ENCODE peak calls at places on chromosomes 13 and 19, in seven cellular contexts. One of them, this sample, is unnamed.

GRCh38 chr13:110635405-110636002 is 20.2 kb downstream of the NAXD start:
- DNase-seq in H1: no peak
- DNase-seq in GM12878: no peak
- DNase-seq in GM12892: no peak
- DNase-seq in HepG2: no peak
- DNase-seq in K562: no peak
- DNase-seq in SK-N-SH: no peak
- DNase-seq in this sample: no peak

GRCh38 chr19:39223703-39224279 is 19.7 kb upstream of the SYCN start:
- DNase-seq in H1: no peak
- DNase-seq in GM12878: no peak
- DNase-seq in SK-N-SH: no peak
- DNase-seq in HepG2: no peak
- DNase-seq in K562: peak
- DNase-seq in GM12892: no peak
- DNase-seq in this sample: no peak

GRCh38 chr19:29702958-29703320 is 12.1 kb downstream of the C19orf12 start:
- DNase-seq in H1: no peak
- DNase-seq in K562: no peak
- DNase-seq in HepG2: no peak
- DNase-seq in GM12892: no peak
- DNase-seq in SK-N-SH: no peak
- DNase-seq in GM12878: no peak
- DNase-seq in this sample: no peak

GRCh38 chr13:98239156-98240076 is 62.3 kb upstream of the RNF113B start:
- DNase-seq in K562: no peak
- DNase-seq in GM12878: no peak
- DNase-seq in HepG2: no peak
- DNase-seq in SK-N-SH: no peak
- DNase-seq in GM12892: no peak
- DNase-seq in H1: peak
- DNase-seq in this sample: no peak

GRCh38 chr13:37306778-37307544 is 201.5 kb upstream of the CSNK1A1L start:
- DNase-seq in GM12892: no peak
- DNase-seq in HepG2: no peak
- DNase-seq in H1: no peak
- DNase-seq in K562: no peak
- DNase-seq in SK-N-SH: no peak
- DNase-seq in GM12878: no peak
- DNase-seq in this sample: no peak

GRCh38 chr19:10420444-10421239 is at the start of gene PDE4A:
- DNase-seq in GM12878: no peak
- DNase-seq in GM12892: no peak
- DNase-seq in SK-N-SH: peak
- DNase-seq in H1: no peak
- DNase-seq in HepG2: no peak
- DNase-seq in K562: peak
- DNase-seq in this sample: peak

GRCh38 chr13:101624981-101625380 is 172.5 kb downstream of the ITGBL1 start:
- DNase-seq in GM12892: no peak
- DNase-seq in HepG2: no peak
- DNase-seq in K562: no peak
- DNase-seq in H1: no peak
- DNase-seq in SK-N-SH: no peak
- DNase-seq in GM12878: no peak
- DNase-seq in this sample: no peak

GRCh38 chr19:47156861-47157454 is 26.3 kb downstream of the SAE1 start:
- DNase-seq in SK-N-SH: no peak
- DNase-seq in K562: no peak
- DNase-seq in GM12878: peak
- DNase-seq in HepG2: no peak
- DNase-seq in H1: no peak
- DNase-seq in GM12892: no peak
- DNase-seq in this sample: no peak

GRCh38 chr13:112114391-112114790 is 47.4 kb downstream of the SOX1 start:
- DNase-seq in K562: no peak
- DNase-seq in H1: no peak
- DNase-seq in GM12892: no peak
- DNase-seq in HepG2: no peak
- DNase-seq in SK-N-SH: no peak
- DNase-seq in GM12878: no peak
- DNase-seq in this sample: no peak

GRCh38 chr13:113648218-113648615 is 9.8 kb downstream of the ATP4B start:
- DNase-seq in SK-N-SH: no peak
- DNase-seq in HepG2: no peak
- DNase-seq in K562: no peak
- DNase-seq in GM12892: no peak
- DNase-seq in GM12878: no peak
- DNase-seq in H1: no peak
- DNase-seq in this sample: no peak

GRCh38 chr13:42593719-42594012 is 19.7 kb downstream of the TNFSF11 start:
- DNase-seq in GM12892: no peak
- DNase-seq in SK-N-SH: no peak
- DNase-seq in HepG2: no peak
- DNase-seq in GM12878: no peak
- DNase-seq in K562: no peak
- DNase-seq in H1: no peak
- DNase-seq in this sample: no peak

GRCh38 chr19:42207767-42208259 is 9.7 kb downstream of the DEDD2 start:
- DNase-seq in SK-N-SH: no peak
- DNase-seq in H1: no peak
- DNase-seq in GM12878: no peak
- DNase-seq in K562: peak
- DNase-seq in HepG2: no peak
- DNase-seq in GM12892: no peak
- DNase-seq in this sample: no peak

GRCh38 chr13:23876265-23876664 is 12.9 kb downstream of the MIPEP start:
- DNase-seq in HepG2: no peak
- DNase-seq in GM12892: no peak
- DNase-seq in SK-N-SH: peak
- DNase-seq in GM12878: no peak
- DNase-seq in K562: no peak
- DNase-seq in H1: no peak
- DNase-seq in this sample: no peak

GRCh38 chr13:113493315-113493951 is 2.9 kb upstream of the DCUN1D2 start:
- DNase-seq in H1: no peak
- DNase-seq in K562: peak
- DNase-seq in SK-N-SH: no peak
- DNase-seq in HepG2: peak
- DNase-seq in GM12892: no peak
- DNase-seq in GM12878: peak
- DNase-seq in this sample: no peak

GRCh38 chr13:40786568-40786996 is 2.8 kb upstream of the SLC25A15 start:
- DNase-seq in H1: no peak
- DNase-seq in SK-N-SH: no peak
- DNase-seq in GM12878: no peak
- DNase-seq in GM12892: no peak
- DNase-seq in HepG2: peak
- DNase-seq in K562: no peak
- DNase-seq in this sample: no peak

GRCh38 chr13:63910406-63910957 is 2494.8 kb upstream of the PCDH20 start:
- DNase-seq in GM12878: no peak
- DNase-seq in HepG2: peak
- DNase-seq in SK-N-SH: no peak
- DNase-seq in H1: no peak
- DNase-seq in K562: no peak
- DNase-seq in GM12892: no peak
- DNase-seq in this sample: no peak

GRCh38 chr13:92461402-92461801 is 765.2 kb upstream of the GPC6 start:
- DNase-seq in H1: no peak
- DNase-seq in GM12892: no peak
- DNase-seq in SK-N-SH: no peak
- DNase-seq in GM12878: no peak
- DNase-seq in K562: no peak
- DNase-seq in HepG2: no peak
- DNase-seq in this sample: no peak

DNA sequence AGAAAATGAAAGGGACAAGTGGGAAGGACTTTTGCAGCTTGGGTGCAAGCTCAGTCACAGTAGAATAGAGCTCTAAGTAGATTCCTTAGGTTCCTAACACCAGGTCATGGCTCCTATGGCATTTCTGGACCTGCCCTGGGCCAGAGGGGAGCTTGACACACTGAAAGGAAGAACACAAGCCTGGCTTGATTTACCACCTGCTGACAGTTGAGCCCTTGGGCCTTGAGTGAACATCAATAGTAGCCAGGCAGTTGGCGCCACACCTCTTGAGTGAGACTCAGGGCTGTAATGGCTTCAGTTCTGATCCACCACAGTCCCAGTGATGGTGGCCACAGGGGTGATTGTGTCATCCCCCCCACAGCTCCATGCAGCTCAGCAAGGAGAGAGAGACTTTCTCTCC is 221.9 kb upstream of the PCDH17 start:
- DNase-seq in K562: no peak
- DNase-seq in GM12878: no peak
- DNase-seq in GM12892: no peak
- DNase-seq in SK-N-SH: no peak
- DNase-seq in HepG2: no peak
- DNase-seq in H1: no peak
- DNase-seq in this sample: no peak
- TF ChIP-seq TAF1 in K562: no peak
- TF ChIP-seq TAF1 in GM12878: no peak
- TF ChIP-seq TAF1 in GM12892: no peak
- TF ChIP-seq TAF1 in SK-N-SH: no peak
- TF ChIP-seq TAF1 in HepG2: no peak
- TF ChIP-seq TAF1 in H1: no peak
- TF ChIP-seq TAF1 in this sample: no peak

GRCh38 chr19:55600336-55601028 is 394 bp downstream of the ZNF524 start:
- DNase-seq in GM12892: peak
- DNase-seq in H1: no peak
- DNase-seq in GM12878: no peak
- DNase-seq in HepG2: no peak
- DNase-seq in K562: peak
- DNase-seq in SK-N-SH: peak
- DNase-seq in this sample: peak
- TF ChIP-seq POLR2AphosphoS5 in GM12892: peak
- TF ChIP-seq POLR2AphosphoS5 in H1: no peak
- TF ChIP-seq POLR2AphosphoS5 in GM12878: no peak
- TF ChIP-seq POLR2AphosphoS5 in HepG2: peak
- TF ChIP-seq POLR2AphosphoS5 in K562: no peak
- TF ChIP-seq POLR2AphosphoS5 in SK-N-SH: peak
- TF ChIP-seq POLR2AphosphoS5 in this sample: no peak

DNA sequence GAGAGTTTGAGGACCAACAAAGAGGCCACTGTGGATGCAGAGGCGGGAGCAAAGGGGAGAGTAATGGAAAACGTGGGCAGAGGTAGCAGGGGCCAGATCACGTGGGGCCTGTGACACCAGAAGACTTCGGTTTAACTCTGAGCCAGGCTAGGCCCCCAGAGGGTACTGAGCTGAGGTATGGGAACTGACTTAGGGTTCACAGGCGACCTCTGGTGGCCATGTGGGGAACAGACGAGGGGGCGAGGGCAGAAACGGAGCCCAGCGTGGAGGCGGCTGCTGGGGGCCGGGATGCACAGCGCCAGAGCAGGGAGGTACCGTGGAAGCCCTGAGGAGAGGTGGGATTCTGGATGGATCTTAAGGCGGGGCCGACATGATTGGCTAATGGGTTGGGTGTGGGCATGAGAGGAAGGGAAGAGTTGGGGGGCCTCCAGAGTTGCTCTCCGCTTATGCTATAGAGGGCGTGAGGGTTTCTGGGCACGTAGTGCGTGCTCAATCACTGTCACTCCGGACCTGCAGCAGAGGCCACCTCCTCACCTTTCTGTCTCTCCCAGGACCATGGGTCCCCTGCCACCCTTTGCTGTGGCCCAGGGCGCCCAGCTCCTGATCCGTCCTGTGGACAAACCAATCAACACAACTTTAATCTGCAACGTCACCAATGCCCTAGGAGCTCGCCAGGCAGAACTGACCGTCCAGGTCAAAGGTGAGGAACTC is 13.7 kb downstream of the PVR start:
- DNase-seq in GM12878: no peak
- DNase-seq in SK-N-SH: peak
- DNase-seq in K562: peak
- DNase-seq in H1: no peak
- DNase-seq in GM12892: peak
- DNase-seq in HepG2: peak
- DNase-seq in this sample: peak
- TF ChIP-seq TAF1 in GM12878: no peak
- TF ChIP-seq TAF1 in SK-N-SH: no peak
- TF ChIP-seq TAF1 in K562: no peak
- TF ChIP-seq TAF1 in H1: no peak
- TF ChIP-seq TAF1 in GM12892: no peak
- TF ChIP-seq TAF1 in HepG2: no peak
- TF ChIP-seq TAF1 in this sample: no peak

GRCh38 chr19:45153339-45154063 is 7.3 kb downstream of the NKPD1 start:
- DNase-seq in GM12892: peak
- DNase-seq in H1: no peak
- DNase-seq in HepG2: no peak
- DNase-seq in SK-N-SH: peak
- DNase-seq in K562: peak
- DNase-seq in GM12878: no peak
- DNase-seq in this sample: no peak

GRCh38 chr19:45152504-45153338 is 8.1 kb downstream of the NKPD1 start:
- DNase-seq in SK-N-SH: peak
- DNase-seq in GM12892: peak
- DNase-seq in H1: no peak
- DNase-seq in K562: no peak
- DNase-seq in HepG2: no peak
- DNase-seq in GM12878: no peak
- DNase-seq in this sample: peak

GRCh38 chr19:45156231-45156630 is 4.6 kb downstream of the NKPD1 start:
- DNase-seq in H1: no peak
- DNase-seq in K562: no peak
- DNase-seq in SK-N-SH: no peak
- DNase-seq in GM12878: no peak
- DNase-seq in GM12892: no peak
- DNase-seq in HepG2: no peak
- DNase-seq in this sample: no peak

GRCh38 chr19:45151821-45152503 is 8.8 kb downstream of the NKPD1 start:
- DNase-seq in GM12892: peak
- DNase-seq in SK-N-SH: no peak
- DNase-seq in GM12878: no peak
- DNase-seq in K562: no peak
- DNase-seq in HepG2: no peak
- DNase-seq in H1: no peak
- DNase-seq in this sample: peak

DNA sequence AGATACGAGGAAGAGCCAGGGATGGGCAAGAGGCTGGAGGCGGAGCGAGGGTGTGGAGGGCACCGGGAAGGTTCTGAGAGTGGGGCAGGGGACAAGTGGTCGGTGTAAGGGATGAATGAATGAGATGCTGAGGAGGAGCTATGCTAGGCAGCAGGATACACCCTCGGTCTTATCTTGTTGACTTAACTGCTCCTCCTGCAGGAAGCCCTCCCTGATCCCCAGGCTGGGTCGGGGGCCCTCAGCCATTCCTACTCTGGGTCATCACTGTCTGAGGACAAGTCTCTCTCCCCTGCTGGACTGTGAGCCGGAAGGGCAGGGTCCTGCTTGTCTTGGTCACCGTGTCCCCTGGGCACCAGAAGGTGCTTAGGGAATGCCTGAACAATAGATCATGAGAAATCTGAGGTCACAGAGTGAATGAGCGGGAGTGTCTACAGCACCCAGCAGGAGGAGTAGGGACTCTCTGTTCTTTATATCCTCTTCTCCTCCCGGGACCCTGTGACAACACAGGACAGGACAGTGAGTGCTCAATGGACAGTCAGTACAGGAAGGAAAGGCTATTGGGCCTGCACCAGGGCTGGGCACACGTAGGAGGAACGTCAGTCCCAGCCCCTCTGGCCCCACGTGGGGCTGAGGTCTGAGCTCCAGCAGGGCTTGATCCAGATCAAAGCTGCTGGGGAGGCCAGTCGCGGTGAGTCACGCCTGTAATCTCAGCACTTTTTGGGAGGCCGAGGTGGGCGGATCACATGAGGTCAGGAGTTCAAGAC is 6.5 kb downstream of the NKPD1 start:
- DNase-seq in SK-N-SH: no peak
- DNase-seq in HepG2: peak
- DNase-seq in H1: no peak
- DNase-seq in K562: peak
- DNase-seq in GM12892: no peak
- DNase-seq in GM12878: no peak
- DNase-seq in this sample: no peak
- TF ChIP-seq POLR2AphosphoS5 in SK-N-SH: no peak
- TF ChIP-seq POLR2AphosphoS5 in HepG2: peak
- TF ChIP-seq POLR2AphosphoS5 in H1: no peak
- TF ChIP-seq POLR2AphosphoS5 in K562: no peak
- TF ChIP-seq POLR2AphosphoS5 in GM12892: no peak
- TF ChIP-seq POLR2AphosphoS5 in GM12878: no peak
- TF ChIP-seq POLR2AphosphoS5 in this sample: no peak

This sample was measured in GM12891.